ENCODE peak calls at places on chromosomes 2 and 18, in five cellular contexts. G is mucosa of gallbladder, A is NCI-H446, J is cerebellar cortex, F is cardiac muscle cell. P is an unnamed sample.

GRCh38 chr18:43108469-43108868 is 7.0 kb downstream of the RIT2 start:
- DNase-seq in G (no peak), A (no peak), J (no peak), F (no peak), P (no peak)

GRCh38 chr18:23200751-23201150 is 65.5 kb downstream of the CABLES1 start:
- DNase-seq in G (no peak), A (no peak), J (no peak), F (no peak), P (no peak)

GRCh38 chr18:46019956-46020355 is 52.1 kb downstream of the PSTPIP2 start:
- DNase-seq in G (no peak), A (no peak), J (no peak), F (peak), P (no peak)

GRCh38 chr18:43877922-43878321 is 600.6 kb upstream of the SYT4 start:
- DNase-seq in G (no peak), A (no peak), J (no peak), F (no peak), P (no peak)

GRCh38 chr2:109238580-109238979 is 109.6 kb downstream of the SH3RF3 start:
- DNase-seq in G (peak), A (no peak), J (no peak), F (peak), P (peak)

GRCh38 chr2:195535911-195536522 is 121.0 kb upstream of the SLC39A10 start:
- DNase-seq in G (peak), A (no peak), J (no peak), F (no peak), P (no peak)

GRCh38 chr2:65299246-65299645 is 71.6 kb downstream of the ACTR2 start:
- DNase-seq in G (no peak), A (no peak), J (no peak), F (no peak), P (no peak)

GRCh38 chr2:232420463-232421188 is 14.0 kb downstream of the ALPG start:
- DNase-seq in G (peak), A (no peak), J (no peak), F (no peak), P (no peak)

GRCh38 chr2:24409700-24410556 is 49.6 kb upstream of the ITSN2 start:
- DNase-seq in G (peak), A (peak), J (peak), F (peak), P (no peak)

GRCh38 chr2:237677951-237678481 is 50.6 kb downstream of the LRRFIP1 start:
- DNase-seq in G (no peak), A (no peak), J (no peak), F (peak), P (no peak)

GRCh38 chr2:139686205-139686604 is 906.0 kb upstream of the NXPH2 start:
- DNase-seq in G (no peak), A (no peak), J (no peak), F (no peak), P (no peak)

GRCh38 chr2:30147715-30148611 is 1.2 kb downstream of the YPEL5 start:
- DNase-seq in G (peak), A (no peak), J (peak), F (peak), P (peak)

GRCh38 chr2:152411154-152411553 is 76.2 kb downstream of the FMNL2 start:
- DNase-seq in G (no peak), A (no peak), J (no peak), F (no peak), P (no peak)

GRCh38 chr2:199433204-199433832 is 24.4 kb downstream of the SATB2 start:
- DNase-seq in G (no peak), A (no peak), J (no peak), F (no peak), P (no peak)

GRCh38 chr2:135547311-135547710 is 16.0 kb downstream of the R3HDM1 start:
- DNase-seq in G (no peak), A (no peak), J (no peak), F (no peak), P (no peak)

GRCh38 chr18:45686892-45687611 is 36.9 kb upstream of the SLC14A1 start:
- DNase-seq in G (no peak), A (no peak), J (no peak), F (peak), P (no peak)

GRCh38 chr2:85457043-85457442 is 38.5 kb downstream of the SH2D6 start:
- DNase-seq in G (no peak), A (no peak), J (no peak), F (no peak), P (no peak)

GRCh38 chr18:75581336-75582121 is 154.0 kb upstream of the SMIM21 start:
- DNase-seq in G (no peak), A (no peak), J (no peak), F (peak), P (no peak)

GRCh38 chr2:232523682-232524597 is 2.0 kb upstream of the CHRND start:
- DNase-seq in G (no peak), A (no peak), J (peak), F (peak), P (no peak)

GRCh38 chr2:202009019-202009481 is 24.6 kb upstream of the FZD7 start:
- DNase-seq in G (no peak), A (no peak), J (peak), F (peak), P (no peak)

GRCh38 chr2:5915926-5916325 is 223.7 kb downstream of the SOX11 start:
- DNase-seq in G (no peak), A (no peak), J (no peak), F (no peak), P (no peak)

GRCh38 chr2:240463274-240463865 is 27.9 kb downstream of the GPC1 start:
- DNase-seq in G (no peak), A (no peak), J (no peak), F (no peak), P (no peak)

P was measured in substantia nigra.